ENCODE peak calls at places on chromosomes 7 and 10, in six cellular contexts. L is pancreas, N is AG04449, B is stomach, U is A549, E is fibroblast of the aortic adventitia. J is an unnamed sample.

GRCh38 chr7:47320296-47320695 is 261.6 kb downstream of the TNS3 start:
- DNase-seq in L (no peak), N (no peak), B (no peak), U (no peak), E (no peak), J (no peak)

GRCh38 chr7:92613214-92613613 is 23.0 kb upstream of the FAM133B start:
- DNase-seq in L (no peak), N (no peak), B (no peak), U (no peak), E (no peak), J (no peak)

GRCh38 chr10:78634389-78634815 is 434.4 kb upstream of the ZMIZ1 start:
- DNase-seq in L (no peak), N (no peak), B (no peak), U (peak; percentile 19), E (peak; percentile 76), J (no peak)

GRCh38 chr7:30770936-30771858 is at the start of gene MINDY4:
- DNase-seq in L (peak; percentile 89), N (no peak), B (peak; percentile 78), U (peak; percentile 87), E (peak; percentile 68), J (peak; percentile 91)

GRCh38 chr10:30057421-30057841 is 2.0 kb downstream of the JCAD start:
- DNase-seq in L (no peak), N (no peak), B (no peak), U (peak; percentile 18), E (no peak), J (no peak)

GRCh38 chr7:81534446-81534845 is 235.4 kb downstream of the HGF start:
- DNase-seq in L (no peak), N (no peak), B (no peak), U (no peak), E (no peak), J (no peak)

GRCh38 chr7:74452748-74453320 is 872 bp upstream of the GTF2IRD1 start:
- DNase-seq in L (peak; percentile 55), N (no peak), B (no peak), U (peak; percentile 34), E (peak; percentile 34), J (peak; percentile 36)

GRCh38 chr10:89206402-89207180 is 526 bp downstream of the CH25H start:
- DNase-seq in L (no peak), N (no peak), B (peak; percentile 26), U (no peak), E (peak; percentile 20), J (peak; percentile 36)

GRCh38 chr7:43385856-43386255 is 197.1 kb upstream of the STK17A start:
- DNase-seq in L (no peak), N (no peak), B (no peak), U (no peak), E (peak; percentile 2), J (no peak)

GRCh38 chr7:74653686-74654181 is 3.8 kb upstream of the GTF2I start:
- DNase-seq in L (no peak), N (no peak), B (no peak), U (no peak), E (no peak), J (no peak)

GRCh38 chr10:80498833-80499671 is 38.6 kb upstream of the SH2D4B start:
- DNase-seq in L (peak; percentile 91), N (peak; percentile 91), B (peak; percentile 81), U (peak; percentile 91), E (peak; percentile 98), J (no peak)

GRCh38 chr7:44664756-44665461 is 58.5 kb downstream of the OGDH start:
- DNase-seq in L (no peak), N (no peak), B (no peak), U (no peak), E (no peak), J (no peak)

GRCh38 chr7:100745184-100745583 is 11.8 kb downstream of the ZAN start:
- DNase-seq in L (no peak), N (no peak), B (peak; percentile 25), U (no peak), E (peak; percentile 60), J (no peak)

DNA sequence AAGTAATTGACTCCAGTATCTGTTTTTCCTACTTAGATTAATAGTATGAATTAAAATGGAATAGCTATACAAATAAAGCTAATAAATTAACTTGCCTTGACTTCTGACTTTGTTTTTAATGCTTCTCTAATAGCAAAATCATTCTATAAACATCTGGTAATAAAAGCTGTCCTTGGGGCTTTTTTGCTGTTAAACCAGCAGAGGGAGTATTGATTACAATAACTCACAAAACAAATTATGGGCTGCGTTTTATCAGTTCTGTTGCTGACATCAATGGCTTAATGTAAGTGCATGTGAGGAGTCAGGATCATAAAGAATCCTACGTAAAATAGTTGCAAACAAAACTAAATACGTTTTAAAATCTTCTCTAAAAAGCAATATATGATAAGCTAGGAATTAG is 667.8 kb downstream of the PCDH15 start:
- DNase-seq in L (no peak), N (no peak), B (no peak), U (no peak), E (no peak), J (peak; percentile 5)
- TF ChIP-seq CTCF in L (no peak), N (no peak), B (no peak), U (no peak), E (no peak), J (no peak)

DNA sequence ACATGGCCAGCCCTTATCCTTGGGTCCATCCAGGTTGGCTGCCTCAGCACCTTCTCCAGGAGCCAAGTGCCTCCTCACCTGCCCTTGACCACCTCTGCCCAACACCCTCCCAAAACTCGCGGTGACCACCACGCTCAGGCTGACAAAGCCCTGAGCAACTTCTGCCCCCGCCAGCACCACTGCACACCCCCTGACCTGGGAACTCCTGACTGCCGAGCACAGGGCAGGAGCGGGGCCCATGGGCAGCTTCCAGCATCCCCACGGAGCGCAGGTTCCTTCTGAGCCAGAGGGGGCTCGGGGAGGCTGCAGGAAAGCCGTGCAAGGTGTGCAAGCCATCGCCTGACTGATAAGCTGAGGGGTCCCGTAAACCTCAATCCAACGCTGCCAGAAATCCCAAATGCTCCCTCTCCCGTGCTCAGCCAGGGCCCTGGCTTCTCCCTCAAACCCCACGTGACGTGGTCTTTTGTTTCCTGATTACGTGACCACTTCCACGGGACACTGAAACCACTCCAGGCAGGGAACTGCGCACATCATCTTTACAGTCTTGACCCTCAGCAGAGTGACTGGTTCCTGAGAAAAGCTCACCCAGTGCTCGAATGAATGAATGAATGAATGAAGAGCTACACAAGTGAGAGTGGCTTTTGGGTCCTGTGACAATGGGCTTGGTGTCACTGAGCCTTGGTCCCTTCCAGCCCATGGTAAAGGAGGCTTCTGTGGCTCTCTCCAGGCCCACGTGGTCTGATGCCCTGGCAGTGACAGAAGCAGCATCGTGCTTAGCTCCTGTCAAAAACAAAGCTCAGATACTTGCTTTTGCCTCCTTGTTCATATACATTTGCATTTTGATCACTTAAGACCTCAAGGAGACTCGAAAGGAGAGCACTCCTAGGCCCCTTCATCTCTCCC is 249.8 kb upstream of the PPP2R2D start:
- DNase-seq in L (no peak), N (no peak), B (peak; percentile 19), U (no peak), E (no peak), J (no peak)
- H3K4me3 ChIP-seq in L (no peak overlapping the region), N (no peak overlapping the region), B (no peak overlapping the region), U (no peak overlapping the region), E (no peak overlapping the region), J (no peak overlapping the region)

GRCh38 chr10:25907247-25907646 is 26.8 kb upstream of the MYO3A start:
- DNase-seq in L (no peak), N (no peak), B (no peak), U (no peak), E (no peak), J (no peak)
- TF ChIP-seq CTCF in L (no peak), N (no peak), B (no peak), U (no peak), E (no peak), J (no peak)

DNA sequence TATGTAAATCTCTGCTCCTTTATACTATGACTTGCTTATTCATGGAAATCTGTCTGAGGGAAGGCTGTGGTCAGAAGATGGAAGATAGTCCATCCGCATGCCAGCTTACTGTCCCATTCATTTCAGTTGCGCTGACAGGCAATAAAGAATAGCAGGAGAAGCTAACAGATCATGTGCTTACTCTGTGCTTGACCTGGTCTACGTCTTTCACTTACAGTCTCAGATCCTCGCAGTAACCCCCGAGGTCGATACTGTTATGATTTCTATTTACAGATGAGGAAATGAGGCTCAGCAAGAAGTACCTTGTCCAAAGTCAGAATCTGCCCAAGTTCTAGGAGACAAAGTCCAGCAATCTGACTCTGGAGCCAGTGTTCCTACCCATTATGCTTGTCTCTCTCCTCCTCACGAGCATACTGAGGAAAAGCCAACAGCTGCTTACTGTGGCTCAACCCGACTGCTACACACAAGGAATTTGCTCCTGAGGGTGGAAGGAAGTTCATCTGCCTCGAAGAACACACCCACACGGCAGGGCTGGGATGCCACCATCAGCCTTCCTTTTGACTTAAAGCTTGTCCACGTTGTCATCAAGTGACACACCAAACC is 74.2 kb downstream of the MINPP1 start:
- DNase-seq in L (no peak), N (no peak), B (no peak), U (no peak), E (peak; percentile 65), J (peak; percentile 60)
- H3K4me3 ChIP-seq in L (no peak overlapping the region), N (no peak overlapping the region), B (no peak overlapping the region), U (no peak overlapping the region), E (peak overlapping the region; percentile 38), J (no peak overlapping the region)

DNA sequence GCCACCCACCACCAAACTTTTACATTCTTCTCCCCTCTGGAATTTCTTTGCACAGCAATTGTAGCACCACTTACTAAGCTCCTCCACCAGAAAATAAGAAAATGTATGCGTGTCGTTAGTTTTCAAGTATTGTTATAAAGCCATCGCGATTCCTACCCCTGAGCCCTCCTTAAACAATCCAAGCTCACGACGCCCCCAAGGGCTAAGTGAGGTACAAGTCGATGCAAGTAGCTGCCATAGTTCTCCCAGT is 1.3 kb downstream of the FRAT2 start:
- DNase-seq in L (no peak), N (no peak), B (no peak), U (no peak), E (peak; percentile 47), J (peak; percentile 56)
- TF ChIP-seq CTCF in L (no peak), N (peak; percentile 19), B (no peak), U (no peak), E (no peak), J (no peak)

GRCh38 chr7:105690286-105690915 is 109.1 kb upstream of the EFCAB10 start:
- DNase-seq in L (no peak), N (no peak), B (no peak), U (no peak), E (no peak), J (no peak)
- H3K4me3 ChIP-seq in L (no peak overlapping the region), N (no peak overlapping the region), B (peak overlapping the region; percentile 38), U (no peak overlapping the region), E (no peak overlapping the region), J (no peak overlapping the region)

GRCh38 chr10:99560277-99561126 is 27.8 kb downstream of the NKX2-3 start:
- DNase-seq in L (no peak), N (no peak), B (peak; percentile 42), U (peak; percentile 48), E (peak; percentile 65), J (peak; percentile 90)
- TF ChIP-seq CTCF in L (peak; percentile 53), N (peak; percentile 56), B (no peak), U (peak; percentile 89), E (peak; percentile 66), J (peak; percentile 73)

GRCh38 chr10:62052276-62052675 is 150.8 kb downstream of the ARID5B start:
- DNase-seq in L (no peak), N (no peak), B (no peak), U (no peak), E (no peak), J (no peak)
- H3K4me3 ChIP-seq in L (no peak overlapping the region), N (peak overlapping the region; percentile 67), B (no peak overlapping the region), U (no peak overlapping the region), E (peak overlapping the region; percentile 89), J (no peak overlapping the region)

J was measured in cardiac muscle cell.